ENCODE peak calls at places on chromosome 20, in eight cellular contexts. T, P, A, X, I, K, Z and H are unnamed samples.

GRCh38 chr20:22581437-22582385 is 2.7 kb downstream of the FOXA2 start:
- DNase-seq in I (no peak), X (no peak), K (peak; percentile 70), Z (no peak), A (no peak), P (no peak), T (no peak), H (no peak)

GRCh38 chr20:63529861-63530787 is 7.1 kb downstream of the PTK6 start:
- DNase-seq in Z (peak; percentile 73), T (no peak), K (no peak), A (no peak), X (no peak), I (no peak), P (peak; percentile 16), H (no peak)

GRCh38 chr20:2326046-2326445 is 30.2 kb downstream of the TGM3 start:
- DNase-seq in P (no peak), A (no peak), T (no peak), K (no peak), Z (no peak), X (no peak), I (no peak), H (no peak)

GRCh38 chr20:51164732-51165530 is 142.0 kb upstream of the KCNG1 start:
- DNase-seq in I (no peak), A (no peak), Z (no peak), T (no peak), X (no peak), P (no peak), K (no peak), H (no peak)

GRCh38 chr20:9388160-9388825 is 126.1 kb upstream of the LAMP5 start:
- DNase-seq in Z (no peak), I (no peak), A (no peak), T (no peak), K (no peak), X (no peak), P (no peak), H (no peak)

GRCh38 chr20:48148020-48148419 is 362.7 kb upstream of the SULF2 start:
- DNase-seq in X (no peak), P (no peak), K (no peak), Z (no peak), T (no peak), A (no peak), I (no peak), H (no peak)

GRCh38 chr20:60512436-60512835 is 554.2 kb downstream of the CDH26 start:
- DNase-seq in P (no peak), Z (no peak), I (no peak), A (peak; percentile 72), X (no peak), K (peak; percentile 82), T (peak; percentile 23), H (no peak)

GRCh38 chr20:36128463-36129176 is 25.9 kb upstream of the EPB41L1 start:
- DNase-seq in T (peak; percentile 23), A (peak; percentile 34), I (no peak), P (no peak), Z (no peak), X (peak; percentile 45), K (no peak), H (peak; percentile 57)

GRCh38 chr20:8215516-8215915 is 83.5 kb downstream of the PLCB1 start:
- DNase-seq in P (no peak), I (no peak), X (no peak), A (no peak), T (no peak), K (no peak), Z (no peak), H (no peak)

GRCh38 chr20:64186071-64186598 is 21.9 kb downstream of the MYT1 start:
- DNase-seq in P (no peak), Z (no peak), K (no peak), A (no peak), I (no peak), X (no peak), T (no peak), H (no peak)

GRCh38 chr20:54668271-54669053 is 193.1 kb downstream of the DOK5 start:
- DNase-seq in Z (peak; percentile 41), I (peak; percentile 49), T (no peak), X (peak; percentile 26), K (peak; percentile 77), P (no peak), A (no peak), H (no peak)

GRCh38 chr20:884983-885952 is 30.9 kb downstream of the ANGPT4 start:
- DNase-seq in P (peak; percentile 39), A (no peak), T (no peak), K (peak; percentile 96), Z (no peak), X (no peak), I (peak; percentile 76), H (no peak)
- TF ChIP-seq CTCF in P (no peak), A (peak; percentile 6), T (no peak), K (peak; percentile 81), Z (no peak), X (no peak), I (no peak), H (no peak)

GRCh38 chr20:43515628-43516027 is 8.1 kb downstream of the L3MBTL1 start:
- DNase-seq in K (no peak), Z (no peak), I (no peak), A (no peak), P (no peak), X (no peak), T (no peak), H (no peak)

GRCh38 chr20:43511879-43512278 is 4.4 kb downstream of the L3MBTL1 start:
- DNase-seq in X (no peak), I (no peak), T (no peak), A (no peak), K (no peak), Z (no peak), P (no peak), H (no peak)

GRCh38 chr20:43516251-43516824 is 8.8 kb downstream of the L3MBTL1 start:
- DNase-seq in X (no peak), A (no peak), T (no peak), I (no peak), K (no peak), P (no peak), Z (no peak), H (no peak)

GRCh38 chr20:43513298-43514061 is 6.0 kb downstream of the L3MBTL1 start:
- DNase-seq in P (no peak), K (no peak), X (no peak), Z (no peak), I (no peak), T (no peak), A (no peak), H (no peak)

DNA sequence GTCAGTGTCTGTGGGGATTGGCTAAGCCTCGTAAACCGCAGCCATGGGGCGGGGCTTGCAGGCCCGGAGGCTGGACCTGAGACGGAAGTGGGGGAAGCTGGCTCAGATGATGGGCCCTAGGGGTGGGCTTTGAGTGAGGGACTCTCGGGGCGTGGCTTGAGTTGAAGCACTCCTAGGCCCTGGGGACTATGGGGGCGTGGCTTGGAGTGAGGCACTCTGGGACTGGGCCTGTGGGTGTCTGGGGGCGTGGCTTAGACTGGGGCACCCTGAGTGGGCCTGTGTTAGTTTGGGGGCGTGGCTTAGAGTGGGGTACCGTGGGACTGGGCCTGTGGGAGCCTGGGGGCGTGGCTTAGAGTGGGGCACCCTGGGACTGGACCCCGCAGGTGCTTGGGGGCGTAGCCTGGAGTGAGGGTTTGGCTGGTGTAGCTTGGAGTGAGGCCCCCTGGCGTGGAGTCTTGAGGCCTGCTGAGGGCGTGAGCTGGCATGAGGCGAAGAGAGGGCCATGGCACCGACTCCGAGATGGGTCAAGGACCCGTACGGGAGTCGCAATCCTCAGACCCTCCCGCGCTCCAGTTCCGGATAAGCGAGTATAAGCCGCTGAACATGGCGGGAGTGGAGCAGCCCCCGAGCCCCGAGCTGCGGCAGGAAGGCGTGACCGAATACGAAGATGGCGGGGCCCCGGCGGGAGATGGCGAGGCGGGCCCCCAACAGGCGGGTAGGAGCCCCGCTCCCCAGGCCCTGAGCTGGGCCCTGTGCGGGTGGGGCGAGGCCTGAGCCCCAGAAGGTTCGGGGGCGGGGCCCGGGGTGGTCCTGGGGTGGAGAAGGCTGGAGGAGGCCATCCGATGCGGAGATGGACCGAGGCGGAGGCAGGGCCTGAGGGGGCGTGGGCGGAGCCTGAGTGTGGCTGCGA is 6.8 kb downstream of the L3MBTL1 start:
- DNase-seq in X (no peak), K (peak; percentile 99), I (peak; percentile 91), P (peak; percentile 97), Z (peak; percentile 99), A (peak; percentile 91), T (peak; percentile 90), H (peak; percentile 98)
- TF ChIP-seq CTCF in X (no peak), K (peak; percentile 47), I (no peak), P (no peak), Z (no peak), A (peak; percentile 48), T (peak; percentile 54), H (peak; percentile 31)

GRCh38 chr20:4898845-4899244 is 102.5 kb downstream of the SLC23A2 start:
- DNase-seq in X (no peak), Z (no peak), T (no peak), A (no peak), P (no peak), K (no peak), I (no peak), H (no peak)

GRCh38 chr20:4897600-4897999 is 103.7 kb downstream of the SLC23A2 start:
- DNase-seq in X (no peak), P (no peak), Z (no peak), I (no peak), T (no peak), A (no peak), K (no peak), H (no peak)

GRCh38 chr20:4896119-4896700 is 105.1 kb downstream of the SLC23A2 start:
- DNase-seq in K (peak; percentile 56), T (no peak), A (no peak), Z (no peak), I (no peak), X (no peak), P (no peak), H (no peak)

GRCh38 chr20:4898282-4898681 is 103.0 kb downstream of the SLC23A2 start:
- DNase-seq in X (no peak), P (no peak), Z (no peak), A (peak; percentile 84), K (peak; percentile 56), T (no peak), I (no peak), H (peak; percentile 39)

GRCh38 chr20:4896971-4897497 is 104.3 kb downstream of the SLC23A2 start:
- DNase-seq in T (no peak), I (no peak), A (no peak), X (no peak), K (peak; percentile 91), Z (no peak), P (no peak), H (no peak)
- TF ChIP-seq CTCF in T (no peak), I (no peak), A (peak; percentile 15), X (no peak), K (peak; percentile 74), Z (no peak), P (no peak), H (no peak)

GRCh38 chr20:31484001-31484400 is 8.9 kb downstream of the REM1 start:
- DNase-seq in A (no peak), Z (no peak), P (no peak), K (peak; percentile 56), I (no peak), T (no peak), X (peak; percentile 42), H (no peak)

GRCh38 chr20:31490752-31491151 is 15.7 kb downstream of the REM1 start:
- DNase-seq in Z (no peak), A (no peak), X (no peak), P (no peak), K (no peak), T (no peak), I (no peak), H (no peak)

GRCh38 chr20:31485450-31486339 is 10.6 kb downstream of the REM1 start:
- DNase-seq in X (no peak), A (no peak), K (no peak), Z (no peak), I (peak; percentile 7), P (no peak), T (no peak), H (no peak)

GRCh38 chr20:31489152-31489551 is 14.1 kb downstream of the REM1 start:
- DNase-seq in P (no peak), K (no peak), A (no peak), I (no peak), T (no peak), X (no peak), Z (no peak), H (no peak)

GRCh38 chr20:31488171-31488570 is 13.1 kb downstream of the REM1 start:
- DNase-seq in P (no peak), T (no peak), K (no peak), A (no peak), X (no peak), I (no peak), Z (no peak), H (no peak)
- TF ChIP-seq CTCF in P (no peak), T (no peak), K (no peak), A (no peak), X (no peak), I (no peak), Z (no peak), H (no peak)